ENCODE peak calls at places on chromosome 16, in six cellular contexts. One of them, this sample, is unnamed.

GRCh38 chr16:9115277-9115676 is 23.8 kb downstream of the HAPSTR1 start:
- DNase-seq in T-cell: no peak
- DNase-seq in KBM-7: no peak
- DNase-seq in head of caudate nucleus: no peak
- DNase-seq in cardiac muscle cell: no peak
- DNase-seq in stimulated activated naive CD8-positive, alpha-beta T cell treated with anti-CD3 and anti-CD28 coated beads, Interleukin-15, amount 100 ng/mL, for 72 hours: no peak
- DNase-seq in this sample: no peak

GRCh38 chr16:89870440-89870839 is 3.0 kb upstream of the TCF25 start:
- DNase-seq in T-cell: no peak
- DNase-seq in KBM-7: no peak
- DNase-seq in head of caudate nucleus: no peak
- DNase-seq in cardiac muscle cell: no peak
- DNase-seq in stimulated activated naive CD8-positive, alpha-beta T cell treated with anti-CD3 and anti-CD28 coated beads, Interleukin-15, amount 100 ng/mL, for 72 hours: no peak
- DNase-seq in this sample: no peak

GRCh38 chr16:67555795-67556212 is 6.5 kb upstream of the CTCF start:
- DNase-seq in T-cell: no peak
- DNase-seq in KBM-7: peak; percentile 59
- DNase-seq in head of caudate nucleus: no peak
- DNase-seq in cardiac muscle cell: no peak
- DNase-seq in stimulated activated naive CD8-positive, alpha-beta T cell treated with anti-CD3 and anti-CD28 coated beads, Interleukin-15, amount 100 ng/mL, for 72 hours: no peak
- DNase-seq in this sample: peak; percentile 23

GRCh38 chr16:55248494-55248893 is 75.5 kb upstream of the IRX6 start:
- DNase-seq in T-cell: no peak
- DNase-seq in KBM-7: no peak
- DNase-seq in head of caudate nucleus: no peak
- DNase-seq in cardiac muscle cell: peak; percentile 32
- DNase-seq in stimulated activated naive CD8-positive, alpha-beta T cell treated with anti-CD3 and anti-CD28 coated beads, Interleukin-15, amount 100 ng/mL, for 72 hours: no peak
- DNase-seq in this sample: no peak

GRCh38 chr16:82754716-82755513 is 128.1 kb downstream of the CDH13 start:
- DNase-seq in T-cell: no peak
- DNase-seq in KBM-7: no peak
- DNase-seq in head of caudate nucleus: no peak
- DNase-seq in cardiac muscle cell: no peak
- DNase-seq in stimulated activated naive CD8-positive, alpha-beta T cell treated with anti-CD3 and anti-CD28 coated beads, Interleukin-15, amount 100 ng/mL, for 72 hours: no peak
- DNase-seq in this sample: no peak

GRCh38 chr16:12393208-12393607 is 410.5 kb downstream of the CPPED1 start:
- DNase-seq in T-cell: no peak
- DNase-seq in KBM-7: no peak
- DNase-seq in head of caudate nucleus: no peak
- DNase-seq in cardiac muscle cell: no peak
- DNase-seq in stimulated activated naive CD8-positive, alpha-beta T cell treated with anti-CD3 and anti-CD28 coated beads, Interleukin-15, amount 100 ng/mL, for 72 hours: no peak
- DNase-seq in this sample: no peak

GRCh38 chr16:65889533-65889966 is 476.9 kb upstream of the CDH5 start:
- DNase-seq in T-cell: no peak
- DNase-seq in KBM-7: no peak
- DNase-seq in head of caudate nucleus: no peak
- DNase-seq in cardiac muscle cell: no peak
- DNase-seq in stimulated activated naive CD8-positive, alpha-beta T cell treated with anti-CD3 and anti-CD28 coated beads, Interleukin-15, amount 100 ng/mL, for 72 hours: no peak
- DNase-seq in this sample: no peak

GRCh38 chr16:10514369-10515055 is 65.9 kb downstream of the EMP2 start:
- DNase-seq in T-cell: peak; percentile 37
- DNase-seq in KBM-7: peak; percentile 82
- DNase-seq in head of caudate nucleus: peak; percentile 69
- DNase-seq in cardiac muscle cell: peak; percentile 70
- DNase-seq in stimulated activated naive CD8-positive, alpha-beta T cell treated with anti-CD3 and anti-CD28 coated beads, Interleukin-15, amount 100 ng/mL, for 72 hours: peak; percentile 40
- DNase-seq in this sample: peak; percentile 69

GRCh38 chr16:84459941-84460405 is 44.5 kb downstream of the MEAK7 start:
- DNase-seq in T-cell: no peak
- DNase-seq in KBM-7: no peak
- DNase-seq in head of caudate nucleus: no peak
- DNase-seq in cardiac muscle cell: no peak
- DNase-seq in stimulated activated naive CD8-positive, alpha-beta T cell treated with anti-CD3 and anti-CD28 coated beads, Interleukin-15, amount 100 ng/mL, for 72 hours: no peak
- DNase-seq in this sample: no peak

GRCh38 chr16:22250522-22250921 is 44.4 kb downstream of the EEF2K start:
- DNase-seq in T-cell: no peak
- DNase-seq in KBM-7: no peak
- DNase-seq in head of caudate nucleus: no peak
- DNase-seq in cardiac muscle cell: no peak
- DNase-seq in stimulated activated naive CD8-positive, alpha-beta T cell treated with anti-CD3 and anti-CD28 coated beads, Interleukin-15, amount 100 ng/mL, for 72 hours: no peak
- DNase-seq in this sample: no peak

GRCh38 chr16:12449795-12450194 is 353.9 kb downstream of the CPPED1 start:
- DNase-seq in T-cell: no peak
- DNase-seq in KBM-7: no peak
- DNase-seq in head of caudate nucleus: no peak
- DNase-seq in cardiac muscle cell: no peak
- DNase-seq in stimulated activated naive CD8-positive, alpha-beta T cell treated with anti-CD3 and anti-CD28 coated beads, Interleukin-15, amount 100 ng/mL, for 72 hours: no peak
- DNase-seq in this sample: no peak

GRCh38 chr16:31006086-31006385 is 4.4 kb downstream of the STX1B start:
- DNase-seq in T-cell: no peak
- DNase-seq in KBM-7: no peak
- DNase-seq in head of caudate nucleus: no peak
- DNase-seq in cardiac muscle cell: no peak
- DNase-seq in stimulated activated naive CD8-positive, alpha-beta T cell treated with anti-CD3 and anti-CD28 coated beads, Interleukin-15, amount 100 ng/mL, for 72 hours: no peak
- DNase-seq in this sample: no peak

GRCh38 chr16:69707920-69708683 is 18.3 kb downstream of the NQO1 start:
- DNase-seq in T-cell: no peak
- DNase-seq in KBM-7: no peak
- DNase-seq in head of caudate nucleus: peak; percentile 36
- DNase-seq in cardiac muscle cell: no peak
- DNase-seq in stimulated activated naive CD8-positive, alpha-beta T cell treated with anti-CD3 and anti-CD28 coated beads, Interleukin-15, amount 100 ng/mL, for 72 hours: no peak
- DNase-seq in this sample: no peak

GRCh38 chr16:57446530-57447141 is 549 bp downstream of the CIAPIN1 start:
- DNase-seq in T-cell: peak; percentile 9
- DNase-seq in KBM-7: peak; percentile 25
- DNase-seq in head of caudate nucleus: no peak
- DNase-seq in cardiac muscle cell: no peak
- DNase-seq in stimulated activated naive CD8-positive, alpha-beta T cell treated with anti-CD3 and anti-CD28 coated beads, Interleukin-15, amount 100 ng/mL, for 72 hours: peak; percentile 27
- DNase-seq in this sample: peak; percentile 50

GRCh38 chr16:9681556-9681955 is 500.7 kb downstream of the GRIN2A start:
- DNase-seq in T-cell: no peak
- DNase-seq in KBM-7: no peak
- DNase-seq in head of caudate nucleus: no peak
- DNase-seq in cardiac muscle cell: peak; percentile 5
- DNase-seq in stimulated activated naive CD8-positive, alpha-beta T cell treated with anti-CD3 and anti-CD28 coated beads, Interleukin-15, amount 100 ng/mL, for 72 hours: no peak
- DNase-seq in this sample: no peak

GRCh38 chr16:1960665-1961630 is 1.6 kb downstream of the NDUFB10 start:
- DNase-seq in T-cell: no peak
- DNase-seq in KBM-7: peak; percentile 80
- DNase-seq in head of caudate nucleus: no peak
- DNase-seq in cardiac muscle cell: no peak
- DNase-seq in stimulated activated naive CD8-positive, alpha-beta T cell treated with anti-CD3 and anti-CD28 coated beads, Interleukin-15, amount 100 ng/mL, for 72 hours: peak; percentile 40
- DNase-seq in this sample: no peak

GRCh38 chr16:67528222-67528869 is at the start of gene RIPOR1:
- DNase-seq in T-cell: no peak
- DNase-seq in KBM-7: no peak
- DNase-seq in head of caudate nucleus: peak; percentile 85
- DNase-seq in cardiac muscle cell: peak; percentile 74
- DNase-seq in stimulated activated naive CD8-positive, alpha-beta T cell treated with anti-CD3 and anti-CD28 coated beads, Interleukin-15, amount 100 ng/mL, for 72 hours: peak; percentile 34
- DNase-seq in this sample: peak; percentile 89

GRCh38 chr16:80056334-80056733 is 455.8 kb upstream of the MAF start:
- DNase-seq in T-cell: no peak
- DNase-seq in KBM-7: no peak
- DNase-seq in head of caudate nucleus: no peak
- DNase-seq in cardiac muscle cell: no peak
- DNase-seq in stimulated activated naive CD8-positive, alpha-beta T cell treated with anti-CD3 and anti-CD28 coated beads, Interleukin-15, amount 100 ng/mL, for 72 hours: no peak
- DNase-seq in this sample: no peak